ENCODE peak calls at places on chromosomes 11 and 22, in four cellular contexts. N is AG09319, C is Kasumi-1, R is hepatic stellate cell. B is an unnamed sample.
A peak's percentile ranks its signal among the peaks of the same experiment; 100 is the strongest.

GRCh38 chr11:64842851-64843841 is 1.3 kb downstream of the CDC42BPG start:
- DNase-seq in C (no peak), N (no peak), R (no peak), B (no peak)

GRCh38 chr22:24965822-24966626 is 13.5 kb downstream of the KIAA1671 start:
- DNase-seq in R (no peak), N (no peak), C (no peak), B (no peak)

GRCh38 chr22:41429232-41429945 is 17.2 kb downstream of the TOB2 start:
- DNase-seq in N (no peak), R (no peak), C (no peak), B (no peak)

GRCh38 chr11:110435780-110436717 is 6.3 kb downstream of the FDX1 start:
- DNase-seq in N (no peak), R (no peak), C (no peak), B (no peak)

GRCh38 chr11:94636388-94636787 is 69.2 kb downstream of the PIWIL4 start:
- DNase-seq in R (no peak), N (no peak), C (no peak), B (no peak)

GRCh38 chr11:62839050-62840015 is at the start of gene WDR74:
- DNase-seq in N (peak; percentile 68), C (peak; percentile 92), R (peak; percentile 85), B (peak; percentile 73)

GRCh38 chr11:121890377-121890776 is 225.6 kb downstream of the BLID start:
- DNase-seq in N (peak; percentile 69), R (peak; percentile 28), C (no peak), B (no peak)

GRCh38 chr11:65501005-65501529 is 2.2 kb downstream of the MALAT1 start:
- DNase-seq in N (no peak), C (no peak), R (no peak), B (no peak)

GRCh38 chr11:36066891-36067290 is 123.0 kb downstream of the LDLRAD3 start:
- DNase-seq in R (no peak), C (no peak), N (no peak), B (no peak)

GRCh38 chr11:36718481-36718880 is 120.4 kb upstream of the RAG2 start:
- DNase-seq in N (no peak), R (no peak), C (no peak), B (no peak)

GRCh38 chr11:117875397-117876048 is 935 bp downstream of the FXYD6 start:
- DNase-seq in C (no peak), R (no peak), N (no peak), B (no peak)

GRCh38 chr22:22014285-22014659 is 31.7 kb upstream of the TOP3B start:
- DNase-seq in R (no peak), N (no peak), C (no peak), B (no peak)

GRCh38 chr22:38955926-38956325 is 1.5 kb upstream of the APOBEC3A start:
- DNase-seq in R (no peak), C (no peak), N (no peak), B (no peak)

GRCh38 chr11:23113887-23114216 is 253.6 kb upstream of the CCDC179 start:
- DNase-seq in C (no peak), N (no peak), R (no peak), B (no peak)

GRCh38 chr11:65793144-65793581 is 6.3 kb downstream of the OVOL1 start:
- DNase-seq in N (no peak), R (no peak), C (no peak), B (no peak)

GRCh38 chr22:23193882-23194281 is 13.6 kb downstream of the BCR start:
- DNase-seq in C (no peak), R (no peak), N (no peak), B (no peak)

GRCh38 chr11:48900131-48900800 is 83.4 kb downstream of the TRIM51G start:
- DNase-seq in R (no peak), N (no peak), C (no peak), B (no peak)

GRCh38 chr11:8183136-8183535 is 14.3 kb upstream of the RIC3 start:
- DNase-seq in C (no peak), R (no peak), N (no peak), B (no peak)

GRCh38 chr22:49691256-49691655 is 136.4 kb downstream of the BRD1 start:
- DNase-seq in C (no peak), N (no peak), R (no peak), B (no peak)

GRCh38 chr11:45671246-45672171 is 6.1 kb upstream of the CHST1 start:
- DNase-seq in N (no peak), C (no peak), R (no peak), B (no peak)

GRCh38 chr11:9461760-9462134 is 935 bp downstream of the ZNF143 start:
- DNase-seq in C (no peak), R (peak; percentile 14), N (no peak), B (no peak)

GRCh38 chr11:12393691-12394090 is 16.3 kb downstream of the PARVA start:
- DNase-seq in C (no peak), R (no peak), N (no peak), B (no peak)

B was measured in AG04450.